ENCODE peak calls at places on chromosomes 7 and 10, in four cellular contexts. M, R, D and A are unnamed samples.

GRCh38 chr10:125056161-125057132 is 103.9 kb downstream of the CTBP2 start:
- DNase-seq in M (no peak), R (no peak), D (no peak), A (no peak)

GRCh38 chr10:131852161-131852822 is 48.5 kb upstream of the PPP2R2D start:
- DNase-seq in M (no peak), R (no peak), D (no peak), A (no peak)

GRCh38 chr10:65394898-65395297 is 1530.9 kb upstream of the LRRTM3 start:
- DNase-seq in M (no peak), R (no peak), D (peak; percentile 93), A (peak; percentile 62)

GRCh38 chr7:25727446-25727845 is 424.6 kb upstream of the NFE2L3 start:
- DNase-seq in M (no peak), R (no peak), D (no peak), A (no peak)

GRCh38 chr10:84510121-84510520 is 181.7 kb downstream of the CCSER2 start:
- DNase-seq in M (no peak), R (no peak), D (no peak), A (peak; percentile 61)

GRCh38 chr7:120842131-120842621 is 15.8 kb downstream of the TSPAN12 start:
- DNase-seq in M (peak; percentile 28), R (no peak), D (no peak), A (no peak)

GRCh38 chr7:31642681-31643115 is 44.3 kb upstream of the PPP1R17 start:
- DNase-seq in M (no peak), R (no peak), D (no peak), A (no peak)

GRCh38 chr10:125482108-125482507 is 200.9 kb downstream of the TEX36 start:
- DNase-seq in M (peak; percentile 3), R (no peak), D (no peak), A (no peak)

GRCh38 chr7:94222516-94222915 is 172.2 kb upstream of the COL1A2 start:
- DNase-seq in M (no peak), R (no peak), D (no peak), A (no peak)
- H2AFZ ChIP-seq in M (no peak overlapping the region), R (no peak overlapping the region), D (no peak overlapping the region), A (no peak overlapping the region)

DNA sequence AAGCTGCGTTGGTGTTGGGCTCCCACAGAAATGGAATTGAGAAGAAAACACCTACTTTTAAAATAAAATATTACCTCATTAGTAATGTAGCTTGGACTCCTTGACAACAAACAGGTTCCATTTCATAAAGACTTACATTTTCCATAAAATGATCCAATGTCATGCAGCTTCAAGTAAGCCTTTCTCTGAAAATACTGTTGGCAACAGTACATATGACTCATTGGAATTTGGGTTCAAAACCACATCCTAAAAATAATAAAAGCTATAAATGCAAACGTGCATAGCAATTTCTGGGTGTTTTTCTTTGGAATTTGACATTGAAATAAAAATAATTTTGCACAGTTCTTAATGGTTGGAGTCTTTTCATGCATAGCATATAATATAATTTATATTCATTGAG is 47.9 kb downstream of the FHIP2A start:
- DNase-seq in M (no peak), R (no peak), D (peak; percentile 69), A (peak; percentile 89)
- TF ChIP-seq EZH2 in M (no peak), R (no peak), D (no peak), A (no peak)

DNA sequence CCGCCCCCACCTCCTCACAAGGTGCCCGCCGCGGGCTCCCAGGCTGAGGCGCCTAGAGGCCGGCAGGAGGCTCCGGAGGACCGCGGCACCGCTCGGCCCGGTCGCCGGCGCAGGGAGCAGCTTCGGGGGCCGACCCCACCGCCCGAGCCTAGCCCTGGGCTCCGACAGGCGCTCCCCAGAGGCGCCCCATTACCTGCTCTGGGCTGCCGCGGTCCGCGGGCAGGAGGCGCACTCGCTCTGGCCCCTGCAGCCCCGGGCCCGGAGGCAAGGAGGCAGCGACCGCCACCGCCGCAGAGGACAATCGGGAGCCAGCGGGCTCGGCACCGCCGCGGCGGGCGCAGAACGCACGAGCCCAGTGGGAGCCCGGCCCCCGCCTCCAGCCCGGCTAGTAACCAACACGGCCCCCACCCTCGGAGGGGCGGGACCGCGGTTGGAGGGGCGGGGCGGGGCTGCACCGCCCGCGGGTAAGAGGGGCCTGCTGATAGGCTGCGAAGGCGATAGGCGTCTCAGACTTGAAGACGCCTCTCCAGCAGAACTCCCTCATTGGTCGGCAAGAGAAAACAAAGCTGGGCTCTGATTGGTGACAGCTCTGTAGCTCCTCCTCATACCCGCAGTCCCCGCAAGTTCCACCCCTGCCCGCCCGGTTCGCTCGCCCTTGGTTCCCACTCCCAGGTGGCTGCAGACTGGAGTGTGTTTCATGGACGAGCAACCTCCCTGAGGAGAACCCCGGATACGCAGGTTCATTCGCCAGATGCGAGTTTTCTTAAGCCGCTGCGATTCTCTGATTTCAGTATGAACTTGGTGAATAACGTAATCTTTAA is at the start of gene MPP7:
- DNase-seq in M (peak; percentile 99), R (peak; percentile 92), D (peak; percentile 96), A (peak; percentile 99)
- TF ChIP-seq CTCF in M (peak; percentile 37), R (no peak), D (no peak), A (no peak)

GRCh38 chr7:3043544-3044395 is at the start of gene CARD11:
- DNase-seq in M (peak; percentile 78), R (peak; percentile 64), D (no peak), A (no peak)
- H2AFZ ChIP-seq in M (peak within 1 kb of the TSS; percentile 98), R (peak within 1 kb of the TSS; percentile 68), D (no peak within 1 kb of the TSS), A (no peak within 1 kb of the TSS)

DNA sequence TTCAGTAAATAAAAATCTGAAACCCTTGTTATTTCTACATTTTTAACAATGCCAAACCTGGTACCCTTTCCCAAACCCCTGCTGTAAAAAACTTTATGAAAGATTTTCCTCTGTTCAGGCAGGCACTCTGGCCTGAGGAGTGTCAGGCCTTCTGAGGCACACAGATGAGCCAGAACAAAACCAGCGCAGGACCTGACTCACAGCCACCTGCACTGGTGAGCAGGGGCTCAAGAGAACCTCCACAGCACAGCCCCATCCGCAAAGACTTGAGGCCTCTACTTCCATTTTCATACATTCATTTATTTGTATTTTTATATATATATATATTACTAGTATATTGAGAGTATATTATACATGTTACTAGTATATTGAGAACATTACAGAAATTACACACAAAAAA is 49.4 kb downstream of the COBL start:
- DNase-seq in M (no peak), R (no peak), D (no peak), A (no peak)
- TF ChIP-seq EZH2 in M (no peak), R (no peak), D (no peak), A (no peak)

GRCh38 chr10:8911032-8911431 is 856.5 kb downstream of the GATA3 start:
- DNase-seq in M (no peak), R (no peak), D (no peak), A (no peak)

GRCh38 chr10:8910314-8910713 is 855.8 kb downstream of the GATA3 start:
- DNase-seq in M (no peak), R (no peak), D (no peak), A (no peak)

GRCh38 chr10:8902926-8903325 is 848.4 kb downstream of the GATA3 start:
- DNase-seq in M (no peak), R (no peak), D (no peak), A (no peak)

GRCh38 chr10:8912108-8912507 is 857.6 kb downstream of the GATA3 start:
- DNase-seq in M (peak; percentile 33), R (no peak), D (no peak), A (no peak)

DNA sequence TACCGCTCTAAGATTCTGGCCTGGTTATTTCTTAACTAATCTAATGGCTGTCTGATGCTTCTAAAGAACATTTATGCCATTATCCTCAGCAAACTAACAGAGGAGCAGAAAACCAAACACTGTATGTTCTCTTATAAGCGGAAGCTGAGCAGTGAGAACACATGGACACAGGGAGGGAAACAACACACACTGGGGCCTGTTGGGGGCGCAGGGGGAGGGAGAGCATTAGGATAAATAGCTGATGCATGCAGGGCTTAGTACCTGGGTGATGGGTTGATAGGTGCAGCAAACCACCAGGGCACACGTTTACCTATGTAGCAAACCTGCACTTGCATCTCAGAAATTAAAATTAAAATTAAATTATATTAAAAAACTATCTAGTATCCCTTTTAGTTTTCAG is 853.5 kb downstream of the GATA3 start:
- DNase-seq in M (peak; percentile 59), R (no peak), D (no peak), A (no peak)
- TF ChIP-seq CTCF in M (peak; percentile 57), R (no peak), D (peak; percentile 13), A (no peak)

GRCh38 chr7:29017666-29018065 is 59.5 kb upstream of the TRIL start:
- DNase-seq in M (no peak), R (no peak), D (no peak), A (peak; percentile 67)
- H2AFZ ChIP-seq in M (no peak overlapping the region), R (no peak overlapping the region), D (no peak overlapping the region), A (no peak overlapping the region)